ENCODE peak calls at places on chromosomes 16 and 17, in four cellular contexts. D is K562, X is HCT116, O is HepG2. H is an unnamed sample.

GRCh38 chr17:65987988-65988387 is 203.9 kb downstream of the CEP112 start:
- DNase-seq in X (peak), O (peak), D (no peak), H (peak)

GRCh38 chr16:78650675-78651074 is 551.2 kb downstream of the WWOX start:
- DNase-seq in X (no peak), D (no peak), O (no peak), H (no peak)

GRCh38 chr17:41868568-41868967 is 3.3 kb upstream of the KLHL11 start:
- DNase-seq in D (no peak), O (no peak), X (no peak), H (no peak)

GRCh38 chr16:23014592-23014991 is 134.7 kb downstream of the USP31 start:
- DNase-seq in O (no peak), D (no peak), X (no peak), H (no peak)

GRCh38 chr16:74226361-74226979 is 70.1 kb upstream of the PSMD7 start:
- DNase-seq in O (no peak), X (peak), D (no peak), H (no peak)

GRCh38 chr17:44565866-44566443 is 8.7 kb downstream of the FZD2 start:
- DNase-seq in D (no peak), O (no peak), X (no peak), H (no peak)

GRCh38 chr17:40612510-40613244 is 34.9 kb downstream of the SMARCE1 start:
- DNase-seq in X (no peak), D (no peak), O (no peak), H (no peak)

GRCh38 chr17:64202683-64203430 is 60.2 kb downstream of the TEX2 start:
- DNase-seq in X (no peak), O (peak), D (no peak), H (no peak)

GRCh38 chr16:20838250-20838649 is 31.9 kb downstream of the REXO5 start:
- DNase-seq in D (no peak), O (no peak), X (no peak), H (no peak)

GRCh38 chr16:24539850-24540484 is 601 bp downstream of the RBBP6 start:
- DNase-seq in D (peak), O (no peak), X (no peak), H (no peak)

GRCh38 chr16:66933776-66934137 is 445 bp downstream of the CIAO2B start:
- DNase-seq in O (no peak), D (no peak), X (no peak), H (no peak)

GRCh38 chr16:48622456-48623303 is 12.7 kb upstream of the N4BP1 start:
- DNase-seq in D (no peak), O (no peak), X (no peak), H (no peak)

GRCh38 chr17:27466748-27467375 is 10.6 kb downstream of the KSR1 start:
- DNase-seq in O (no peak), D (peak), X (no peak), H (no peak)

GRCh38 chr17:4598776-4599504 is 14.6 kb downstream of the SMTNL2 start:
- DNase-seq in O (no peak), D (no peak), X (no peak), H (no peak)

GRCh38 chr16:72829846-72830620 is 217.9 kb downstream of the ZFHX3 start:
- DNase-seq in O (no peak), D (no peak), X (no peak), H (no peak)

GRCh38 chr16:4190086-4190485 is 51.8 kb downstream of the SRL start:
- DNase-seq in D (no peak), O (no peak), X (no peak), H (no peak)

DNA sequence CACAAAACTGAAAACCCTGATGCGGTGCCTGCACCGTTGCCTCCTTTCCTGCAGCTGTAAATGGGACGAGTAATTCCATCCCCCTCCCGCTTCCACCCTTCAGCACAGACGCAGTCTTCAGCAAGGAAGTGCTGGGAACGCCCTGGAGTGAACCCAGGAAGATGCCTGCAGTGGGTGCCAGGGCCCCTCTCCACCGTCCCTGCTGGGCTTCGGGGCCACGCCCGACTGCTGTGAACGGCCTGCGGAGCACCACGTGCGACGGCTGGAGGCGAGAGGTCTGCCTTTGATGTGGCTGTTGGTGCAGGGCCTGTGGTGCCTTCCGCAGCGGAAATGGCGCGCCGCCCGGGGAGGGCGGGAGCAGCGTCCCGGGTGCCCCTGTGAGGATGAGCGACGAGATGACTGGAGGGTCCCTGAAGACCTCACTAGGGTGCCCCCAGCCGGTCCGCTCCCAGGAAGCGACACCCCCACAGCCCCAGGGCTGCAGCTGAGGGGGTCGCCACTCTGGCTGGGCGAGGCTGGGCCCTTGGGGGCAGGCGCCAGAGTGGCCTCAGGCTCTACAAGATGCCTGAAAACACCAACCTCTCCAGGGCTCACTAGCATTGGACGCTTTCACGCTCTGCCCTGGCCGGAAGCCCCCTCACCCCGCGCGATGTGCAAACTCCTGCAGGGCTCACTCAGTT is 749 bp upstream of the MC1R start:
- DNase-seq in X (peak), O (peak), D (peak), H (no peak)
- TF ChIP-seq TCF7L2 in X (peak), O (peak), D (peak), H (peak)

GRCh38 chr17:17467720-17468119 is 9.1 kb upstream of the MED9 start:
- DNase-seq in X (no peak), D (no peak), O (no peak), H (no peak)
- TF ChIP-seq TCF7L2 in X (no peak), D (no peak), O (no peak), H (no peak)

GRCh38 chr17:81976332-81977210 is 858 bp upstream of the ASPSCR1 start:
- DNase-seq in D (peak), O (no peak), X (no peak), H (no peak)
- TF ChIP-seq TCF7L2 in D (no peak), O (no peak), X (no peak), H (no peak)

DNA sequence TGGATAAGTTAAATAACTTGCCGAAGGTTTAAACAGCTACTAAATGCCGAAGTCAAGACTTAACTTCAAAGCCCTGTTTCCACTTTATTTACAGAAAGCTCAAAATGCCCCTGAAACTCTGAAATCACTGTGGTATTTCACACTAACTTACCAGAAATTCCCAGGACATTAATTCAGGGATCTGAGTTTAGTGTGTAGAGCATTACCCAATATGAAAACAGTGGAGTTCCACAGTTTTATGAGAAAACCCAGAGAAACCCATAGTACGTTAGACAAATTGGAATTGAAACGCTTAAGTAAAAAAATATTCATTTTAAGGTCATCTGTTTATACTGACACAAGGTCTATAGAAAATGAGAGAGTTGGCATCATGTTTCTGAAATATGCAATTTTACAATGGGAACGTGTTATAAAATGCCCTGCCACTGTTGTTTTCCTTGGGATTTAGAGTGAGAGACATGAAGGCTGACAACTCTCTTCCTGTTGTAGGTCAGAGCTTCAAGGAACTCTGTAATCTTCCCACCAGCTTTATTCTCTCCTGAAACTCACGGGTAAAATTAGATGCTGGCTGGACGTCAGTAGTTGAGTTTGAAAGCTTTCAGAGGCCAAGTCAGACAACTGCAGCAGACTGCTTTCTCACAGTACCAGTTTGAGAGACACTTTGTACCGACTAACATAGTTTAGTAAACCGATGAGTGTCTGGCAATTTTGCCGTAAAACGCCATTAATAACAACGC is 139.4 kb upstream of the TBX2 start:
- DNase-seq in O (no peak), D (no peak), X (no peak), H (no peak)
- TF ChIP-seq TCF7L2 in O (no peak), D (no peak), X (no peak), H (no peak)

GRCh38 chr16:11955713-11956123 is 9.3 kb upstream of the TNFRSF17 start:
- DNase-seq in D (no peak), O (no peak), X (no peak), H (no peak)
- TF ChIP-seq TCF7L2 in D (no peak), O (no peak), X (no peak), H (no peak)

H was measured in Panc1.